ENCODE peak calls at places on chromosomes 6 and 20, in eight cellular contexts. One of them, this sample, is unnamed.

GRCh38 chr20:6058684-6059295 is 4.9 kb upstream of the LRRN4 start:
- DNase-seq in kidney: no peak
- DNase-seq in tibial artery: no peak
- DNase-seq in A673: no peak
- DNase-seq in CD8-positive, alpha-beta T cell: no peak
- DNase-seq in right cardiac atrium: no peak
- DNase-seq in psoas muscle: no peak
- DNase-seq in ovary: no peak
- DNase-seq in this sample: no peak

GRCh38 chr6:25652007-25652515 is at the start of gene SCGN:
- DNase-seq in kidney: peak; percentile 88
- DNase-seq in tibial artery: peak; percentile 65
- DNase-seq in A673: peak; percentile 78
- DNase-seq in CD8-positive, alpha-beta T cell: peak; percentile 7
- DNase-seq in right cardiac atrium: peak; percentile 84
- DNase-seq in psoas muscle: peak; percentile 52
- DNase-seq in ovary: peak; percentile 60
- DNase-seq in this sample: peak; percentile 40

GRCh38 chr6:155177369-155177961 is 86.3 kb upstream of the CLDN20 start:
- DNase-seq in kidney: no peak
- DNase-seq in tibial artery: no peak
- DNase-seq in A673: peak; percentile 85
- DNase-seq in CD8-positive, alpha-beta T cell: no peak
- DNase-seq in right cardiac atrium: no peak
- DNase-seq in psoas muscle: no peak
- DNase-seq in ovary: no peak
- DNase-seq in this sample: peak; percentile 51

GRCh38 chr6:66865771-66866170 is 1158.7 kb upstream of the EYS start:
- DNase-seq in kidney: no peak
- DNase-seq in tibial artery: no peak
- DNase-seq in A673: no peak
- DNase-seq in CD8-positive, alpha-beta T cell: no peak
- DNase-seq in right cardiac atrium: no peak
- DNase-seq in psoas muscle: no peak
- DNase-seq in ovary: no peak
- DNase-seq in this sample: no peak

GRCh38 chr6:123715243-123715863 is 78.6 kb upstream of the TRDN start:
- DNase-seq in kidney: no peak
- DNase-seq in tibial artery: no peak
- DNase-seq in A673: no peak
- DNase-seq in CD8-positive, alpha-beta T cell: no peak
- DNase-seq in right cardiac atrium: no peak
- DNase-seq in psoas muscle: no peak
- DNase-seq in ovary: no peak
- DNase-seq in this sample: peak; percentile 6

GRCh38 chr20:47336013-47336754 is 20.3 kb downstream of the ZMYND8 start:
- DNase-seq in kidney: no peak
- DNase-seq in tibial artery: no peak
- DNase-seq in A673: no peak
- DNase-seq in CD8-positive, alpha-beta T cell: no peak
- DNase-seq in right cardiac atrium: peak; percentile 71
- DNase-seq in psoas muscle: peak; percentile 71
- DNase-seq in ovary: peak; percentile 43
- DNase-seq in this sample: no peak

GRCh38 chr20:63622096-63622495 is 4.8 kb downstream of the GMEB2 start:
- DNase-seq in kidney: peak; percentile 46
- DNase-seq in tibial artery: no peak
- DNase-seq in A673: no peak
- DNase-seq in CD8-positive, alpha-beta T cell: no peak
- DNase-seq in right cardiac atrium: peak; percentile 11
- DNase-seq in psoas muscle: no peak
- DNase-seq in ovary: no peak
- DNase-seq in this sample: no peak

GRCh38 chr20:753897-754635 is 14.2 kb downstream of the SLC52A3 start:
- DNase-seq in kidney: no peak
- DNase-seq in tibial artery: no peak
- DNase-seq in A673: no peak
- DNase-seq in CD8-positive, alpha-beta T cell: no peak
- DNase-seq in right cardiac atrium: no peak
- DNase-seq in psoas muscle: no peak
- DNase-seq in ovary: no peak
- DNase-seq in this sample: no peak

GRCh38 chr6:39296745-39297640 is 17.2 kb downstream of the KCNK17 start:
- DNase-seq in kidney: peak; percentile 76
- DNase-seq in tibial artery: peak; percentile 86
- DNase-seq in A673: no peak
- DNase-seq in CD8-positive, alpha-beta T cell: no peak
- DNase-seq in right cardiac atrium: peak; percentile 94
- DNase-seq in psoas muscle: peak; percentile 81
- DNase-seq in ovary: peak; percentile 42
- DNase-seq in this sample: no peak

GRCh38 chr6:115393821-115394220 is 666.9 kb downstream of the FRK start:
- DNase-seq in kidney: no peak
- DNase-seq in tibial artery: no peak
- DNase-seq in A673: no peak
- DNase-seq in CD8-positive, alpha-beta T cell: no peak
- DNase-seq in right cardiac atrium: no peak
- DNase-seq in psoas muscle: no peak
- DNase-seq in ovary: no peak
- DNase-seq in this sample: no peak

DNA sequence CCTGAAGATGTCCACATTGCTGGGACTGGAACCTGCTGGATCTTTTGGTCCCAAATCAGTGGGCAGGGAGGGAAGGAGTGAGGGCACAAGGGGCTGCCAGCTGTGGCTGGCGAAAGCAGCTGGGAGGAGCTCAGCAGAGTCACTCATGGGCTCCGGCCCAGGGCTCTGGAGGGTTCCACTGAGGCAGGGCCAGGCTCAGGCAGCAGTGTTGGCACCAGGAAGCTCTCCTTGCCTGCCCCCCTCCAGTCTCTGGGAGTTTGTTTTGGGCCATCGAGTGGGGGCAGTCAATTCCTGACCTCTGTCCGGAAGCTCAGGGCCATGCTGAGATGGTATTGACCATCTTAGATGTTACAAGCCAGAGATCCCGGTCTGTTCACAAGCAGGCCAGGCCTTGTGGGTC is 39.1 kb upstream of the IRF4 start:
- DNase-seq in kidney: no peak
- DNase-seq in tibial artery: no peak
- DNase-seq in A673: no peak
- DNase-seq in CD8-positive, alpha-beta T cell: no peak
- DNase-seq in right cardiac atrium: no peak
- DNase-seq in psoas muscle: no peak
- DNase-seq in ovary: no peak
- DNase-seq in this sample: no peak
- H3K9me3 ChIP-seq in kidney: no peaks in the 10 kb centered on the region
- H3K9me3 ChIP-seq in tibial artery: no peaks in the 10 kb centered on the region
- H3K9me3 ChIP-seq in A673: peaks cover 6% of the 10 kb centered on the region
- H3K9me3 ChIP-seq in CD8-positive, alpha-beta T cell: no peaks in the 10 kb centered on the region
- H3K9me3 ChIP-seq in right cardiac atrium: no peaks in the 10 kb centered on the region
- H3K9me3 ChIP-seq in psoas muscle: no peaks in the 10 kb centered on the region
- H3K9me3 ChIP-seq in ovary: no peaks in the 10 kb centered on the region
- H3K9me3 ChIP-seq in this sample: no peaks in the 10 kb centered on the region

GRCh38 chr6:137839076-137839475 is 28.0 kb upstream of the TNFAIP3 start:
- DNase-seq in kidney: no peak
- DNase-seq in tibial artery: no peak
- DNase-seq in A673: no peak
- DNase-seq in CD8-positive, alpha-beta T cell: no peak
- DNase-seq in right cardiac atrium: no peak
- DNase-seq in psoas muscle: no peak
- DNase-seq in ovary: no peak
- DNase-seq in this sample: no peak
- H3K9me3 ChIP-seq in kidney: peaks cover 3% of the 10 kb centered on the region
- H3K9me3 ChIP-seq in tibial artery: no peaks in the 10 kb centered on the region
- H3K9me3 ChIP-seq in A673: no peaks in the 10 kb centered on the region
- H3K9me3 ChIP-seq in CD8-positive, alpha-beta T cell: peaks cover 7% of the 10 kb centered on the region
- H3K9me3 ChIP-seq in right cardiac atrium: no peaks in the 10 kb centered on the region
- H3K9me3 ChIP-seq in psoas muscle: no peaks in the 10 kb centered on the region
- H3K9me3 ChIP-seq in ovary: no peaks in the 10 kb centered on the region
- H3K9me3 ChIP-seq in this sample: peaks cover 11% of the 10 kb centered on the region

GRCh38 chr6:23218751-23219150 is 649.4 kb downstream of the HDGFL1 start:
- DNase-seq in kidney: no peak
- DNase-seq in tibial artery: no peak
- DNase-seq in A673: no peak
- DNase-seq in CD8-positive, alpha-beta T cell: no peak
- DNase-seq in right cardiac atrium: no peak
- DNase-seq in psoas muscle: no peak
- DNase-seq in ovary: no peak
- DNase-seq in this sample: peak; percentile 39

GRCh38 chr6:23213651-23214050 is 644.3 kb downstream of the HDGFL1 start:
- DNase-seq in kidney: no peak
- DNase-seq in tibial artery: no peak
- DNase-seq in A673: no peak
- DNase-seq in CD8-positive, alpha-beta T cell: no peak
- DNase-seq in right cardiac atrium: no peak
- DNase-seq in psoas muscle: no peak
- DNase-seq in ovary: no peak
- DNase-seq in this sample: no peak

GRCh38 chr6:23212398-23212797 is 643.0 kb downstream of the HDGFL1 start:
- DNase-seq in kidney: no peak
- DNase-seq in tibial artery: no peak
- DNase-seq in A673: no peak
- DNase-seq in CD8-positive, alpha-beta T cell: no peak
- DNase-seq in right cardiac atrium: no peak
- DNase-seq in psoas muscle: no peak
- DNase-seq in ovary: no peak
- DNase-seq in this sample: no peak

GRCh38 chr6:23213193-23213592 is 643.8 kb downstream of the HDGFL1 start:
- DNase-seq in kidney: no peak
- DNase-seq in tibial artery: no peak
- DNase-seq in A673: no peak
- DNase-seq in CD8-positive, alpha-beta T cell: no peak
- DNase-seq in right cardiac atrium: no peak
- DNase-seq in psoas muscle: no peak
- DNase-seq in ovary: no peak
- DNase-seq in this sample: no peak
- H3K9me3 ChIP-seq in kidney: no peaks in the 10 kb centered on the region
- H3K9me3 ChIP-seq in tibial artery: no peaks in the 10 kb centered on the region
- H3K9me3 ChIP-seq in A673: no peaks in the 10 kb centered on the region
- H3K9me3 ChIP-seq in CD8-positive, alpha-beta T cell: no peaks in the 10 kb centered on the region
- H3K9me3 ChIP-seq in right cardiac atrium: no peaks in the 10 kb centered on the region
- H3K9me3 ChIP-seq in psoas muscle: no peaks in the 10 kb centered on the region
- H3K9me3 ChIP-seq in ovary: no peaks in the 10 kb centered on the region
- H3K9me3 ChIP-seq in this sample: peaks cover under 1% of the 10 kb centered on the region

DNA sequence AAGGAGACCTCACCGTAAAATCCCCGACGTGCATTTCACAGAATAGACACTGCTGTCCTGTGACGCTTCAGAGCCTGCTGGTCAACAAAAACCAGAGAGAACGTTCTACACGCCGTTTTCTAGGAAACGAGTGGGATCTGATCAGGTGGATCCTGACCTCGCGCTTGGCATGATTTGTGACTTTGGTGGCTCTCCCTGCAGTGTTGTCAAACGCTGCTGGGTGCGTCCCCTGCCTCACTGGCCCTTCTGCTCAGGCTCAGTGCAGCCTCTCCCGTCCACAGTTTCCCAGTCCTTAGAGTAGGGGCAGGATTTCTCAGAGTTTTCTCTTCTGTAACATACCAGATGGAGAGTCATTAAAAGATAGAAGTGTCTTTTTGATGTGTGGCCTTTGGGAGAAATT is 27.6 kb upstream of the IRF4 start:
- DNase-seq in kidney: peak; percentile 67
- DNase-seq in tibial artery: no peak
- DNase-seq in A673: no peak
- DNase-seq in CD8-positive, alpha-beta T cell: no peak
- DNase-seq in right cardiac atrium: no peak
- DNase-seq in psoas muscle: no peak
- DNase-seq in ovary: no peak
- DNase-seq in this sample: no peak
- H3K9me3 ChIP-seq in kidney: peaks cover 4% of the 10 kb centered on the region
- H3K9me3 ChIP-seq in tibial artery: no peaks in the 10 kb centered on the region
- H3K9me3 ChIP-seq in A673: peaks cover 20% of the 10 kb centered on the region
- H3K9me3 ChIP-seq in CD8-positive, alpha-beta T cell: no peaks in the 10 kb centered on the region
- H3K9me3 ChIP-seq in right cardiac atrium: no peaks in the 10 kb centered on the region
- H3K9me3 ChIP-seq in psoas muscle: peaks cover 8% of the 10 kb centered on the region
- H3K9me3 ChIP-seq in ovary: no peaks in the 10 kb centered on the region
- H3K9me3 ChIP-seq in this sample: peaks cover 26% of the 10 kb centered on the region

GRCh38 chr20:56202493-56203077 is 45.9 kb upstream of the MC3R start:
- DNase-seq in kidney: no peak
- DNase-seq in tibial artery: no peak
- DNase-seq in A673: no peak
- DNase-seq in CD8-positive, alpha-beta T cell: no peak
- DNase-seq in right cardiac atrium: no peak
- DNase-seq in psoas muscle: no peak
- DNase-seq in ovary: no peak
- DNase-seq in this sample: no peak
- H3K9me3 ChIP-seq in kidney: peaks cover 17% of the 10 kb centered on the region
- H3K9me3 ChIP-seq in tibial artery: no peaks in the 10 kb centered on the region
- H3K9me3 ChIP-seq in A673: peaks cover 17% of the 10 kb centered on the region
- H3K9me3 ChIP-seq in CD8-positive, alpha-beta T cell: no peaks in the 10 kb centered on the region
- H3K9me3 ChIP-seq in right cardiac atrium: peaks cover 10% of the 10 kb centered on the region
- H3K9me3 ChIP-seq in psoas muscle: peaks cover 5% of the 10 kb centered on the region
- H3K9me3 ChIP-seq in ovary: no peaks in the 10 kb centered on the region
- H3K9me3 ChIP-seq in this sample: peaks cover 38% of the 10 kb centered on the region

DNA sequence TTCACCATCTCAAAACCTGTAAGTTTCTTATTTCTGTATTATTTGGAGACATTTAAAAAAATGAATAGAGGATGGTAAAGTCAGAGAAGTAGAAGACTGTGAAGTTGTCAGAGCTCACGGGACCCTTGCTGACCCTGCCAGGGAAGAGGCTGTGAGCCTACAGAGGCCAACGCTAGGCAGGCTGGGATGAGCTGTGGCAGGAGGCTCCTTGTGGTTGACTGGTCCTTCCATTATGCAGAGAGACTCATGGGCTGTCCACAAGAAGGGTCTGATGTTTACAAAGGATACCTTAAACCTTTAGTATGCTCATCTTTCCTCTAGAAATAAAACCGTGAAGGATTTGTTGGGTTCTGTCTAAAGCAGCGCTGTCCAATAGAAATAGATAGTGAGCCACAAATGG is 42.9 kb downstream of the DUSP22 start:
- DNase-seq in kidney: no peak
- DNase-seq in tibial artery: peak; percentile 43
- DNase-seq in A673: no peak
- DNase-seq in CD8-positive, alpha-beta T cell: no peak
- DNase-seq in right cardiac atrium: no peak
- DNase-seq in psoas muscle: no peak
- DNase-seq in ovary: no peak
- DNase-seq in this sample: no peak
- H3K9me3 ChIP-seq in kidney: no peaks in the 10 kb centered on the region
- H3K9me3 ChIP-seq in tibial artery: no peaks in the 10 kb centered on the region
- H3K9me3 ChIP-seq in A673: peaks cover 5% of the 10 kb centered on the region
- H3K9me3 ChIP-seq in CD8-positive, alpha-beta T cell: no peaks in the 10 kb centered on the region
- H3K9me3 ChIP-seq in right cardiac atrium: no peaks in the 10 kb centered on the region
- H3K9me3 ChIP-seq in psoas muscle: no peaks in the 10 kb centered on the region
- H3K9me3 ChIP-seq in ovary: no peaks in the 10 kb centered on the region
- H3K9me3 ChIP-seq in this sample: no peaks in the 10 kb centered on the region

GRCh38 chr20:29119141-29119540 is 2138.3 kb upstream of the DEFB115 start:
- DNase-seq in kidney: no peak
- DNase-seq in tibial artery: no peak
- DNase-seq in A673: no peak
- DNase-seq in CD8-positive, alpha-beta T cell: no peak
- DNase-seq in right cardiac atrium: no peak
- DNase-seq in psoas muscle: no peak
- DNase-seq in ovary: no peak
- DNase-seq in this sample: no peak
- H3K9me3 ChIP-seq in kidney: peaks cover 5% of the 10 kb centered on the region
- H3K9me3 ChIP-seq in tibial artery: no peaks in the 10 kb centered on the region
- H3K9me3 ChIP-seq in A673: peaks cover 52% of the 10 kb centered on the region
- H3K9me3 ChIP-seq in CD8-positive, alpha-beta T cell: no peaks in the 10 kb centered on the region
- H3K9me3 ChIP-seq in right cardiac atrium: no peaks in the 10 kb centered on the region
- H3K9me3 ChIP-seq in psoas muscle: no peaks in the 10 kb centered on the region
- H3K9me3 ChIP-seq in ovary: no peaks in the 10 kb centered on the region
- H3K9me3 ChIP-seq in this sample: no peaks in the 10 kb centered on the region

GRCh38 chr20:56223352-56223751 is 25.2 kb upstream of the MC3R start:
- DNase-seq in kidney: no peak
- DNase-seq in tibial artery: no peak
- DNase-seq in A673: no peak
- DNase-seq in CD8-positive, alpha-beta T cell: no peak
- DNase-seq in right cardiac atrium: no peak
- DNase-seq in psoas muscle: no peak
- DNase-seq in ovary: no peak
- DNase-seq in this sample: no peak
- H3K9me3 ChIP-seq in kidney: no peaks in the 10 kb centered on the region
- H3K9me3 ChIP-seq in tibial artery: no peaks in the 10 kb centered on the region
- H3K9me3 ChIP-seq in A673: no peaks in the 10 kb centered on the region
- H3K9me3 ChIP-seq in CD8-positive, alpha-beta T cell: no peaks in the 10 kb centered on the region
- H3K9me3 ChIP-seq in right cardiac atrium: no peaks in the 10 kb centered on the region
- H3K9me3 ChIP-seq in psoas muscle: peaks cover 4% of the 10 kb centered on the region
- H3K9me3 ChIP-seq in ovary: no peaks in the 10 kb centered on the region
- H3K9me3 ChIP-seq in this sample: peaks cover 50% of the 10 kb centered on the region

This sample was measured in NT2/D1.